ENCODE peak calls at places on chromosomes 7 and 10, in ten cellular contexts. D is stomach, N is HCT116, A is tibial nerve, J is IMR-90, R is suprapubic skin, C is upper lobe of left lung, Y is transverse colon, X is testis, O is body of pancreas. K is an unnamed sample.

GRCh38 chr10:132757171-132757570 is 28.8 kb downstream of the NKX6-2 start:
- DNase-seq in C (peak; percentile 71), O (no peak), Y (no peak), D (no peak), N (no peak), J (no peak), X (no peak), A (no peak), R (no peak), K (no peak)

GRCh38 chr10:78436223-78436575 is 402.5 kb downstream of the RPS24 start:
- DNase-seq in A (no peak), Y (no peak), R (no peak), X (no peak), O (no peak), D (no peak), N (no peak), J (no peak), C (no peak), K (no peak)

GRCh38 chr10:88651131-88651541 is 13.1 kb upstream of the LIPF start:
- DNase-seq in R (no peak), X (no peak), N (no peak), O (no peak), D (no peak), C (no peak), Y (no peak), A (no peak), J (peak; percentile 94), K (no peak)

GRCh38 chr7:1070544-1071342 is 17.2 kb upstream of the GPER1 start:
- DNase-seq in C (peak; percentile 56), Y (no peak), R (no peak), J (no peak), O (no peak), X (no peak), D (no peak), N (no peak), A (no peak), K (no peak)

GRCh38 chr7:114160925-114161324 is 242.1 kb upstream of the PPP1R3A start:
- DNase-seq in N (no peak), D (no peak), X (no peak), J (no peak), R (no peak), C (no peak), Y (no peak), O (no peak), A (no peak), K (no peak)

GRCh38 chr7:157411580-157411979 is 74.8 kb downstream of the DNAJB6 start:
- DNase-seq in N (no peak), J (no peak), X (no peak), C (no peak), Y (peak; percentile 29), R (no peak), A (no peak), O (no peak), D (no peak), K (no peak)

GRCh38 chr7:139153832-139154231 is 44.3 kb upstream of the ZC3HAV1 start:
- DNase-seq in R (no peak), O (no peak), N (no peak), A (no peak), X (no peak), Y (no peak), C (no peak), J (peak; percentile 68), D (no peak), K (no peak)

GRCh38 chr10:76051007-76051936 is 619.8 kb downstream of the LRMDA start:
- DNase-seq in A (no peak), N (peak; percentile 29), J (no peak), X (no peak), D (no peak), O (no peak), Y (no peak), C (no peak), R (no peak), K (no peak)

GRCh38 chr7:157559596-157560257 is 222.9 kb downstream of the DNAJB6 start:
- DNase-seq in O (no peak), C (no peak), X (no peak), J (no peak), N (no peak), Y (no peak), D (no peak), R (no peak), A (no peak), K (no peak)

GRCh38 chr10:126088144-126088543 is 191.8 kb downstream of the FANK1 start:
- DNase-seq in O (no peak), C (no peak), N (no peak), D (no peak), Y (no peak), A (no peak), X (no peak), J (peak; percentile 76), R (no peak), K (no peak)

GRCh38 chr10:34585422-34586115 is 229.5 kb downstream of the PARD3 start:
- DNase-seq in R (no peak), A (no peak), Y (no peak), C (no peak), D (no peak), O (no peak), N (no peak), X (no peak), J (no peak), K (no peak)

GRCh38 chr10:119316729-119317097 is 109.3 kb downstream of the GRK5 start:
- DNase-seq in O (no peak), A (no peak), C (no peak), J (peak; percentile 92), D (no peak), R (no peak), X (no peak), Y (no peak), N (peak; percentile 89), K (no peak)

GRCh38 chr7:101547916-101548599 is 81.0 kb downstream of the MYL10 start:
- DNase-seq in A (no peak), X (no peak), D (no peak), C (no peak), Y (peak; percentile 5), O (no peak), R (peak; percentile 46), N (no peak), J (no peak), K (no peak)

GRCh38 chr7:51340029-51340838 is 23.6 kb upstream of the COBL start:
- DNase-seq in N (peak; percentile 34), D (peak; percentile 50), C (no peak), O (peak; percentile 31), A (no peak), J (no peak), X (no peak), R (no peak), Y (no peak), K (no peak)

GRCh38 chr10:86782691-86783418 is 26.4 kb downstream of the BMPR1A start:
- DNase-seq in R (no peak), O (no peak), D (no peak), C (no peak), J (no peak), A (no peak), N (no peak), X (no peak), Y (no peak), K (no peak)

DNA sequence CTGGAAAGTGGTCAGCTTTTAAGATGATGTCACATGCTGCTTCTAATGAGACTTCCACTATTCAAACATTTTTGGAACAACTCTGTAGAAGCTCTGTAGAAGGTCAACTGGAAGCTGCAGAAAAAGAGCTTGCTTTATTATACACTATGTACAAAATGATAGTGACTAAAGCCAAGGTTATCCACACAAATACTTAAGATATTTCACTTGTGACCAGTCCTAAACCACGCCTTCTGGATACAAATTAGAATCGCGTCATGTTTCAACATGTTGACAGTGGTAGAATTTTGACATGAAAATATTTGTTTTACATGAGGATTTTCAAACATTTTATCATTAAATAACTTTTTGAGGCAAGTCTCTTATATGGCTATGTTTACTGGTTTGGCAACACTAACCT is 499.6 kb upstream of the PHF14 start:
- DNase-seq in C (no peak), A (no peak), J (no peak), D (no peak), X (no peak), Y (no peak), N (no peak), R (no peak), O (no peak), K (no peak)
- H3K27ac ChIP-seq in C (no peak overlapping the region), A (no peak overlapping the region), J (no peak overlapping the region), D (no peak overlapping the region), X (no peak overlapping the region), Y (no peak overlapping the region), N (no peak overlapping the region), R (no peak overlapping the region), O (no peak overlapping the region), K (no peak overlapping the region)

DNA sequence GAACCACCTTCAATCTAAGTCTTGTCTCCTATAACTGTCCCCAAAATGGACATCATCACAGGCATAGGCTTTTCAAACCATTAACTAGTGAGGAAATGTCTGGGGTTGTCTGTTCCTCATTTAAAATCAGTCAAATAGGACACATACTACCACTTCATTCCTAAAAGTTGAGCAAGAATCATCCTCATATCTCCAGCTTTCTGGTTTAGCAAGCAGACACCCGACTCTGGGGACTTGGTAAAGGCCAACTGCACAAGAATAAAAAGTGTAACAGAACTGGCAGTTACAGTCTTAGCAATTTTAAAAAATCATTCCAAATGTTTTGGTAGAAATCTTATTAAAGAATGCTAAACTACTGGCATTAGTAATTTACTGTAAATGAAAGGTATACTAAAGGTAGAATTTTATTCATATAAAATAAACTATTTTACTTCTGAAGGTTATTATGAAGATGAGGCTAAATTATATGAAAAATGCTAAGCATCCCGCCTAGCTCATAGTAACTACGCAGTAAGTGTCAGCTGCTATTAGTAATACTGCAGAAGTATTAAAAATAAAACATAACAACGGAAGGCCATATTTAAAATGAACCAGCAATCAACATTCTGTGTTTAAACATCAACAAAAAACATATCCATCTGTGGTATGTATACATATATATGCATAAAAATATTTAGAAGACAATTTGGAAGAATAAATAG is 60.8 kb downstream of the ZNF438 start:
- DNase-seq in J (peak; percentile 31), A (no peak), X (peak; percentile 39), N (no peak), Y (no peak), C (no peak), O (no peak), R (no peak), D (no peak), K (no peak)
- TF ChIP-seq POLR2A in J (no peak), A (no peak), X (no peak), N (no peak), Y (no peak), C (no peak), O (no peak), R (no peak), D (no peak), K (no peak)

GRCh38 chr7:2729043-2729892 is 41.3 kb downstream of the AMZ1 start:
- DNase-seq in X (peak; percentile 57), O (peak; percentile 10), J (peak; percentile 44), Y (no peak), R (peak; percentile 50), C (peak; percentile 80), A (no peak), D (peak; percentile 22), N (no peak), K (peak; percentile 51)
- H3K27ac ChIP-seq in X (no peak overlapping the region), O (no peak overlapping the region), J (peak overlapping the region; percentile 47), Y (peak overlapping the region; percentile 80), R (peak overlapping the region; percentile 4), C (no peak overlapping the region), A (peak overlapping the region; percentile 30), D (peak overlapping the region; percentile 39), N (no peak overlapping the region), K (no peak overlapping the region)

GRCh38 chr7:111900283-111900682 is 305.9 kb downstream of the DOCK4 start:
- DNase-seq in J (no peak), O (no peak), A (no peak), N (no peak), D (no peak), X (no peak), C (no peak), Y (no peak), R (no peak), K (no peak)

GRCh38 chr7:111903016-111903415 is 303.2 kb downstream of the DOCK4 start:
- DNase-seq in C (no peak), D (no peak), Y (no peak), R (no peak), X (no peak), N (no peak), A (no peak), J (no peak), O (no peak), K (no peak)

GRCh38 chr7:111903797-111904196 is 302.4 kb downstream of the DOCK4 start:
- DNase-seq in D (no peak), C (no peak), Y (no peak), J (no peak), X (no peak), A (no peak), R (no peak), O (no peak), N (no peak), K (no peak)
- TF ChIP-seq POLR2A in D (no peak), C (no peak), Y (no peak), J (no peak), X (no peak), A (no peak), R (no peak), O (no peak), N (no peak), K (no peak)